ENCODE peak calls at places on chromosome 9, in four cellular contexts. K is A549, U is IMR-90, M is fibroblast of villous mesenchyme. G is an unnamed sample.

GRCh38 chr9:133485531-133486260 is 6.8 kb upstream of the SLC2A6 start:
- DNase-seq in K (peak; percentile 37), U (no peak), M (no peak), G (no peak)

GRCh38 chr9:69395718-69396117 is 70.7 kb downstream of the ENTREP1 start:
- DNase-seq in K (no peak), U (no peak), M (no peak), G (no peak)

GRCh38 chr9:77210116-77210515 is 32.8 kb downstream of the VPS13A start:
- DNase-seq in K (no peak), U (peak; percentile 13), M (no peak), G (no peak)

GRCh38 chr9:92639124-92639523 is 30.8 kb downstream of the IPPK start:
- DNase-seq in K (no peak), U (no peak), M (no peak), G (no peak)

GRCh38 chr9:91611582-91611981 is 187.9 kb upstream of the NFIL3 start:
- DNase-seq in K (peak; percentile 9), U (peak; percentile 35), M (peak; percentile 22), G (no peak)

GRCh38 chr9:130090915-130091314 is 37.2 kb downstream of the GPR107 start:
- DNase-seq in K (no peak), U (peak; percentile 6), M (no peak), G (no peak)

GRCh38 chr9:135752281-135753204 is 50.6 kb downstream of the KCNT1 start:
- DNase-seq in K (no peak), U (no peak), M (no peak), G (no peak)

GRCh38 chr9:13759624-13760023 is 480.1 kb upstream of the MPDZ start:
- DNase-seq in K (no peak), U (no peak), M (no peak), G (no peak)

GRCh38 chr9:74760031-74760700 is 127.6 kb downstream of the TRPM6 start:
- DNase-seq in K (peak; percentile 78), U (peak; percentile 97), M (peak; percentile 77), G (peak; percentile 96)

GRCh38 chr9:38761334-38761733 is 41.4 kb upstream of the FAM240B start:
- DNase-seq in K (no peak), U (no peak), M (no peak), G (no peak)

GRCh38 chr9:73525350-73525749 is 373.7 kb downstream of the ANXA1 start:
- DNase-seq in K (no peak), U (no peak), M (no peak), G (no peak)

GRCh38 chr9:137689745-137690529 is 71.1 kb downstream of the EHMT1 start:
- DNase-seq in K (peak; percentile 72), U (peak; percentile 76), M (peak; percentile 98), G (no peak)

GRCh38 chr9:12640021-12640587 is 53.1 kb upstream of the TYRP1 start:
- DNase-seq in K (peak; percentile 68), U (peak; percentile 43), M (peak; percentile 70), G (peak; percentile 49)

GRCh38 chr9:127968717-127969383 is 11.9 kb downstream of the EEIG1 start:
- DNase-seq in K (peak; percentile 75), U (peak; percentile 94), M (peak; percentile 93), G (no peak)

GRCh38 chr9:111975709-111976108 is 79.1 kb downstream of the UGCG start:
- DNase-seq in K (peak; percentile 59), U (no peak), M (no peak), G (no peak)

GRCh38 chr9:14315754-14316573 is 2.0 kb upstream of the NFIB start:
- DNase-seq in K (peak; percentile 76), U (no peak), M (peak; percentile 31), G (no peak)

GRCh38 chr9:136995772-136996308 is 528 bp downstream of the CLIC3 start:
- DNase-seq in K (no peak), U (peak; percentile 6), M (peak; percentile 24), G (no peak)

GRCh38 chr9:98558575-98558974 is 150.2 kb downstream of the GABBR2 start:
- DNase-seq in K (no peak), U (peak; percentile 76), M (no peak), G (no peak)

GRCh38 chr9:106065579-106066214 is 371.4 kb downstream of the TMEM38B start:
- DNase-seq in K (no peak), U (no peak), M (no peak), G (no peak)

GRCh38 chr9:4850611-4851010 is 57.9 kb downstream of the RCL1 start:
- DNase-seq in K (no peak), U (no peak), M (no peak), G (no peak)

GRCh38 chr9:23707249-23707648 is 118.8 kb downstream of the ELAVL2 start:
- DNase-seq in K (no peak), U (no peak), M (no peak), G (no peak)

GRCh38 chr9:127404631-127405030 is 7.7 kb downstream of the SLC2A8 start:
- DNase-seq in K (no peak), U (no peak), M (no peak), G (no peak)

DNA sequence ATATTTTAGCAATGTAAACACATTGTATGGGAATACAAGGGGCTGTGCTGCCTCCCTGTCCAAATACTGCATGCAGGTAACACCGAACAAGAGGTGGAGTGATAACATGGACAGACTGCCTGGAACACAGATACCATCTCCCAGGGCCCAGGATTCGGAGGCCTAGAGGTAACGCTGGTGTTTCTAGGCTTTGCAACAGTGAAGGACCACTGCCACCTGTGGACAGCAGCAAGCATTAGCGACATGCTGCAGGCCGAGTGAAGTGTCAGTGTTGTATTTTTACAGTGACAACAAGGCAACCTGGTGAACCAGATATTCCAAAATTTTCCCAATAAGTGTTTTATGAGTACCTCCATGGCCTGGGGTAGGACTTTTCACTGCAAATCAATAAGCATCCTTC is 379.2 kb downstream of the DMRT2 start:
- DNase-seq in K (peak; percentile 24), U (no peak), M (peak; percentile 3), G (no peak)
- TF ChIP-seq CTCF in K (no peak), U (no peak), M (no peak), G (peak; percentile 47)

GRCh38 chr9:117290306-117290705 is 124.6 kb downstream of the ASTN2 start:
- DNase-seq in K (no peak), U (no peak), M (no peak), G (no peak)

GRCh38 chr9:117290809-117291208 is 124.0 kb downstream of the ASTN2 start:
- DNase-seq in K (no peak), U (peak; percentile 4), M (no peak), G (no peak)

GRCh38 chr9:117291223-117291622 is 123.6 kb downstream of the ASTN2 start:
- DNase-seq in K (no peak), U (no peak), M (no peak), G (no peak)

GRCh38 chr9:117284414-117284813 is 130.4 kb downstream of the ASTN2 start:
- DNase-seq in K (no peak), U (no peak), M (no peak), G (no peak)

GRCh38 chr9:117286245-117286644 is 128.6 kb downstream of the ASTN2 start:
- DNase-seq in K (no peak), U (no peak), M (no peak), G (no peak)
- H3K4me3 ChIP-seq in K (no peak overlapping the region), U (no peak overlapping the region), M (no peak overlapping the region), G (no peak overlapping the region)

DNA sequence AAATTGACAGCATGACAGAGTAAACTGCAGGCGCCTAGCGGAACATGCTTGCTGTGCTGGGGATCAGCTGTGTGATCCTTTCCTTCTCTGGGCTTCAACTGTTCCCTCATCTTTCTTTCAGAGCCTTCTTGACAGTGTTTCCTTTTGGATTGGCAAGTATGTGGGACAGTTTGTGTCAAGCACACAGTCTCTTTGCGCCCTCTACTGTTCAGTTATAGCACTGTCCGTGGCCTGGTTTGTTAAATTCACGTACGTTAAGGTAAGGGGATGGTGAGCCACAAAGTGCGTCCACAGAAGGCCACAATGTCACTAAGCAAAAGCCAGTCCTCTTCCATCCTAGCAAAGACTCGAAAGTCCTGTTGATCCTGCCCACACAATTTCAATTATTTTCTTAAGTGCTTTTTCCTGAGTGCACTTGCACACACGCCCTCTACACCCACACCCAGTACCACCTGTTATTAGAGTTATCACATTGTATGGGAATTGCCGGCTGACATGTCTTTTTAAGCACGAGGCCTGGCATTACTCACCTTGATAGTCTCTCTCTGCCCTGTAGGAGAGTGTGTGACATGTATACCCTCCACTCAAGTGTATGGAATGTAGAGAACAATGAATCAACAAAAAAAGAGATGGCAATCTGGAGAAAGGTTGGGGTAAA is 22.5 kb upstream of the PTPN3 start:
- DNase-seq in K (peak; percentile 81), U (peak; percentile 66), M (peak; percentile 65), G (no peak)
- TF ChIP-seq CTCF in K (peak; percentile 95), U (peak; percentile 80), M (peak; percentile 95), G (peak; percentile 99)

GRCh38 chr9:37424204-37424685 is 1.7 kb downstream of the GRHPR start:
- DNase-seq in K (no peak), U (no peak), M (no peak), G (no peak)
- H3K4me3 ChIP-seq in K (peak overlapping the region; percentile 85), U (no peak overlapping the region), M (peak overlapping the region; percentile 23), G (peak overlapping the region; percentile 82)

G was measured in epithelial cell of proximal tubule.